ENCODE peak calls at places on chromosomes 3 and 15, in seven cellular contexts. H is heart right ventricle; I is CD8-positive, alpha-beta T cell; V is tibial nerve; P is left ventricle myocardium inferior; R is GM12864; X is uterus. T is an unnamed sample.

GRCh38 chr3:105834768-105835167 is 34.0 kb downstream of the CBLB start:
- DNase-seq in H (no peak), I (no peak), V (no peak), P (no peak), R (no peak), X (no peak), T (no peak)

GRCh38 chr3:144332866-144333265 is 361.2 kb downstream of the DIPK2A start:
- DNase-seq in H (no peak), I (no peak), V (no peak), P (no peak), R (no peak), X (no peak), T (no peak)

GRCh38 chr3:23304424-23304823 is 101.3 kb downstream of the UBE2E2 start:
- DNase-seq in H (no peak), I (no peak), V (no peak), P (no peak), R (no peak), X (no peak), T (no peak)

GRCh38 chr15:88912500-88912921 is 668 bp downstream of the MFGE8 start:
- DNase-seq in H (no peak), I (no peak), V (no peak), P (peak), R (no peak), X (peak), T (no peak)

GRCh38 chr3:12865271-12865670 is 23.9 kb upstream of the RPL32 start:
- DNase-seq in H (no peak), I (no peak), V (no peak), P (no peak), R (no peak), X (no peak), T (no peak)

GRCh38 chr3:18556503-18556902 is 131.4 kb upstream of the SATB1 start:
- DNase-seq in H (no peak), I (peak), V (no peak), P (no peak), R (no peak), X (no peak), T (peak)

GRCh38 chr3:87350367-87351199 is 74.2 kb upstream of the POU1F1 start:
- DNase-seq in H (peak), I (no peak), V (no peak), P (no peak), R (peak), X (no peak), T (peak)

GRCh38 chr15:60674704-60675405 is 195.9 kb upstream of the ICE2 start:
- DNase-seq in H (no peak), I (no peak), V (no peak), P (no peak), R (no peak), X (no peak), T (no peak)

GRCh38 chr15:48730506-48730905 is 80.4 kb downstream of the CEP152 start:
- DNase-seq in H (no peak), I (no peak), V (no peak), P (no peak), R (no peak), X (no peak), T (no peak)

GRCh38 chr3:60282840-60283239 is 968.4 kb downstream of the FHIT start:
- DNase-seq in H (no peak), I (no peak), V (no peak), P (no peak), R (no peak), X (no peak), T (no peak)

GRCh38 chr3:151434151-151434890 is 26.5 kb downstream of the IGSF10 start:
- DNase-seq in H (no peak), I (no peak), V (no peak), P (no peak), R (no peak), X (no peak), T (no peak)

GRCh38 chr15:26051771-26052685 is 188.9 kb upstream of the ATP10A start:
- DNase-seq in H (no peak), I (no peak), V (peak), P (no peak), R (no peak), X (peak), T (no peak)

GRCh38 chr3:32510075-32510724 is 7.5 kb upstream of the CMTM6 start:
- DNase-seq in H (peak), I (peak), V (peak), P (peak), R (peak), X (peak), T (peak)

GRCh38 chr3:127456471-127457093 is 134.0 kb downstream of the TPRA1 start:
- DNase-seq in H (no peak), I (no peak), V (no peak), P (no peak), R (no peak), X (no peak), T (no peak)

GRCh38 chr3:171696805-171697204 is 113.5 kb downstream of the PLD1 start:
- DNase-seq in H (no peak), I (no peak), V (no peak), P (no peak), R (no peak), X (no peak), T (no peak)

T was measured in effector CD4-positive, alpha-beta T cell.